ENCODE peak calls at places on chromosome X, in ten cellular contexts. T, O, Q, U, I, S, M, V, K and B are unnamed samples.

GRCh38 chrX:154047266-154047665 is 27.6 kb upstream of the IRAK1 start:
- DNase-seq in V (no peak), K (no peak), T (no peak), U (no peak), O (no peak), M (no peak), S (no peak), Q (no peak), I (no peak), B (no peak)

GRCh38 chrX:8037593-8038348 is 110.6 kb upstream of the PNPLA4 start:
- DNase-seq in M (no peak), K (no peak), S (no peak), V (no peak), T (peak), I (no peak), O (no peak), Q (no peak), U (peak), B (no peak)

GRCh38 chrX:46758956-46759644 is at the start of gene SLC9A7:
- DNase-seq in M (peak), K (peak), O (peak), S (peak), U (peak), I (peak), V (peak), T (peak), Q (peak), B (peak)

GRCh38 chrX:14875624-14876023 is 2.4 kb downstream of the MOSPD2 start:
- DNase-seq in K (no peak), Q (no peak), T (no peak), M (no peak), O (peak), I (no peak), S (no peak), U (no peak), V (no peak), B (no peak)

GRCh38 chrX:39857780-39858179 is 240.0 kb downstream of the BCOR start:
- DNase-seq in T (no peak), V (peak), Q (no peak), O (no peak), U (no peak), S (no peak), K (no peak), I (no peak), M (peak), B (no peak)

GRCh38 chrX:943035-943434 is 269.4 kb downstream of the CRLF2 start:
- DNase-seq in I (no peak), V (no peak), M (no peak), Q (no peak), O (no peak), K (no peak), S (no peak), U (no peak), T (no peak), B (no peak)

GRCh38 chrX:38968344-38968743 is 167.1 kb downstream of the MID1IP1 start:
- DNase-seq in U (no peak), T (no peak), S (no peak), V (no peak), Q (no peak), O (no peak), M (no peak), K (no peak), I (no peak), B (no peak)

GRCh38 chrX:117120700-117121099 is 657.9 kb upstream of the CT83 start:
- DNase-seq in M (no peak), S (peak), I (no peak), O (peak), K (no peak), U (no peak), Q (no peak), V (no peak), T (no peak), B (no peak)

GRCh38 chrX:131262738-131263679 is 26.1 kb downstream of the IGSF1 start:
- DNase-seq in T (peak), K (no peak), V (peak), I (no peak), S (no peak), O (no peak), Q (no peak), M (no peak), U (peak), B (no peak)

GRCh38 chrX:39855748-39856129 is 242.0 kb downstream of the BCOR start:
- DNase-seq in Q (peak), U (peak), S (peak), T (peak), K (peak), M (peak), V (peak), O (no peak), I (no peak), B (peak)

GRCh38 chrX:70219938-70220764 is 14.3 kb upstream of the AWAT1 start:
- DNase-seq in S (no peak), I (peak), V (no peak), Q (no peak), K (no peak), U (no peak), T (peak), M (no peak), O (peak), B (peak)

GRCh38 chrX:7235071-7235470 is 87.1 kb upstream of the PUDP start:
- DNase-seq in V (no peak), U (no peak), I (no peak), Q (no peak), K (no peak), T (no peak), S (no peak), O (no peak), M (no peak), B (no peak)

GRCh38 chrX:139156356-139156755 is 374.2 kb upstream of the F9 start:
- DNase-seq in Q (no peak), M (no peak), T (no peak), V (no peak), U (no peak), K (no peak), I (no peak), O (no peak), S (no peak), B (no peak)

GRCh38 chrX:85620466-85620865 is 241.0 kb upstream of the POF1B start:
- DNase-seq in S (peak), O (no peak), I (no peak), Q (no peak), M (no peak), U (no peak), T (no peak), V (no peak), K (no peak), B (no peak)

GRCh38 chrX:33447285-33447684 is 235.9 kb upstream of the DMD start:
- DNase-seq in O (no peak), U (no peak), T (no peak), I (no peak), M (no peak), Q (no peak), K (no peak), V (no peak), S (no peak), B (no peak)

GRCh38 chrX:70769659-70770232 is 138.8 kb downstream of the TEX11 start:
- DNase-seq in K (no peak), U (peak), Q (no peak), O (peak), M (no peak), I (no peak), V (no peak), S (no peak), T (peak), B (peak)

GRCh38 chrX:77597511-77597910 is 150.3 kb downstream of the FGF16 start:
- DNase-seq in T (no peak), S (no peak), O (no peak), V (no peak), K (no peak), M (no peak), Q (no peak), I (no peak), U (no peak), B (no peak)

GRCh38 chrX:133794151-133794550 is 191.2 kb downstream of the GPC3 start:
- DNase-seq in I (no peak), O (no peak), T (no peak), V (no peak), S (no peak), Q (no peak), M (no peak), U (no peak), K (no peak), B (no peak)

GRCh38 chrX:10103023-10103422 is 53.8 kb upstream of the CLCN4 start:
- DNase-seq in K (no peak), Q (no peak), T (no peak), S (no peak), U (no peak), I (no peak), V (no peak), O (peak), M (no peak), B (peak)

GRCh38 chrX:17484592-17484991 is 109.6 kb downstream of the NHS start:
- DNase-seq in T (no peak), S (no peak), Q (no peak), K (no peak), O (no peak), V (no peak), M (no peak), U (no peak), I (no peak), B (no peak)

GRCh38 chrX:122582280-122582679 is 601.8 kb upstream of the GRIA3 start:
- DNase-seq in I (no peak), U (no peak), K (no peak), V (no peak), Q (no peak), T (peak), O (no peak), M (no peak), S (no peak), B (no peak)

GRCh38 chrX:130552444-130553073 is 150.8 kb downstream of the RBMX2 start:
- DNase-seq in U (no peak), K (no peak), V (no peak), I (no peak), S (no peak), O (peak), M (no peak), Q (no peak), T (no peak), B (no peak)

GRCh38 chrX:131792356-131792749 is 230.7 kb upstream of the STK26 start:
- DNase-seq in S (peak), M (peak), T (no peak), I (no peak), K (peak), O (no peak), Q (peak), U (peak), V (no peak), B (no peak)

GRCh38 chrX:361231-362145 is 25.2 kb downstream of the PPP2R3B start:
- DNase-seq in U (no peak), M (no peak), S (peak), I (no peak), V (no peak), K (no peak), T (no peak), O (no peak), Q (no peak), B (no peak)

GRCh38 chrX:9846631-9847030 is 60.4 kb downstream of the SHROOM2 start:
- DNase-seq in V (no peak), I (no peak), K (no peak), M (no peak), O (peak), Q (no peak), T (no peak), U (no peak), S (no peak), B (peak)

GRCh38 chrX:140762061-140762460 is 52.5 kb downstream of the LINC00632 start:
- DNase-seq in M (no peak), T (peak), U (peak), S (no peak), Q (peak), V (peak), I (no peak), O (peak), K (peak), B (peak)